ENCODE peak calls at places on chromosomes 1 and 21, in five cellular contexts. S, R, A, F and D are unnamed samples.

GRCh38 chr1:240484804-240485441 is 127.0 kb downstream of the GREM2 start:
- DNase-seq in S (no peak), R (no peak), A (no peak), F (no peak), D (no peak)

GRCh38 chr1:230197644-230198567 is 130.9 kb downstream of the GALNT2 start:
- DNase-seq in S (peak), R (no peak), A (no peak), F (no peak), D (no peak)

GRCh38 chr1:234584926-234585325 is 25.1 kb downstream of the IRF2BP2 start:
- DNase-seq in S (no peak), R (no peak), A (peak), F (no peak), D (no peak)

GRCh38 chr1:25645641-25646400 is 29.2 kb downstream of the MAN1C1 start:
- DNase-seq in S (no peak), R (peak), A (no peak), F (peak), D (no peak)

GRCh38 chr1:51070011-51070410 is 32.0 kb upstream of the C1orf185 start:
- DNase-seq in S (no peak), R (no peak), A (no peak), F (no peak), D (no peak)

GRCh38 chr21:39096754-39097153 is 86.5 kb downstream of the PSMG1 start:
- DNase-seq in S (no peak), R (no peak), A (no peak), F (no peak), D (no peak)

GRCh38 chr1:209455133-209455532 is 128.4 kb upstream of the CAMK1G start:
- DNase-seq in S (no peak), R (no peak), A (no peak), F (no peak), D (no peak)

GRCh38 chr1:235776396-235776795 is 90.3 kb downstream of the LYST start:
- DNase-seq in S (no peak), R (no peak), A (no peak), F (no peak), D (no peak)

GRCh38 chr1:116286541-116286971 is 86.5 kb upstream of the ATP1A1 start:
- DNase-seq in S (no peak), R (peak), A (peak), F (no peak), D (no peak)

GRCh38 chr1:29162476-29163138 is 19.1 kb downstream of the SRSF4 start:
- DNase-seq in S (no peak), R (no peak), A (no peak), F (no peak), D (no peak)

GRCh38 chr1:110082477-110082876 is 12.0 kb upstream of the ALX3 start:
- DNase-seq in S (no peak), R (no peak), A (no peak), F (no peak), D (no peak)

GRCh38 chr1:10788592-10789006 is 7.8 kb downstream of the CASZ1 start:
- DNase-seq in S (peak), R (no peak), A (no peak), F (no peak), D (peak)

GRCh38 chr1:167648978-167649752 is 19.1 kb downstream of the RCSD1 start:
- DNase-seq in S (no peak), R (no peak), A (peak), F (peak), D (no peak)

GRCh38 chr1:52402860-52403240 is 1.4 kb downstream of the ORC1 start:
- DNase-seq in S (no peak), R (no peak), A (no peak), F (no peak), D (no peak)

GRCh38 chr1:8536521-8536920 is 218.6 kb downstream of the SLC45A1 start:
- DNase-seq in S (no peak), R (no peak), A (no peak), F (no peak), D (no peak)

GRCh38 chr21:36065497-36066036 is 4.3 kb upstream of the CBR1 start:
- DNase-seq in S (no peak), R (no peak), A (peak), F (no peak), D (no peak)

GRCh38 chr1:36446261-36446660 is 4.0 kb downstream of the OSCP1 start:
- DNase-seq in S (no peak), R (no peak), A (no peak), F (no peak), D (no peak)

GRCh38 chr1:245748246-245748645 is 593.5 kb downstream of the KIF26B start:
- DNase-seq in S (no peak), R (no peak), A (no peak), F (no peak), D (no peak)

GRCh38 chr1:76336951-76337371 is 262.4 kb downstream of the ST6GALNAC3 start:
- DNase-seq in S (no peak), R (no peak), A (peak), F (no peak), D (no peak)

GRCh38 chr21:37639756-37640155 is 273.2 kb downstream of the DYRK1A start:
- DNase-seq in S (no peak), R (no peak), A (no peak), F (no peak), D (no peak)

GRCh38 chr21:37645848-37646247 is 270.4 kb downstream of the KCNJ6 start:
- DNase-seq in S (no peak), R (no peak), A (no peak), F (no peak), D (no peak)

GRCh38 chr21:37647781-37648180 is 268.5 kb downstream of the KCNJ6 start:
- DNase-seq in S (no peak), R (no peak), A (no peak), F (no peak), D (no peak)

GRCh38 chr21:37644666-37645065 is 271.6 kb downstream of the KCNJ6 start:
- DNase-seq in S (no peak), R (no peak), A (peak), F (no peak), D (no peak)

GRCh38 chr21:37642493-37642892 is 273.8 kb downstream of the KCNJ6 start:
- DNase-seq in S (no peak), R (no peak), A (no peak), F (no peak), D (peak)
- TF ChIP-seq CTCF in S (no peak), R (peak), A (no peak), F (no peak), D (no peak)

DNA sequence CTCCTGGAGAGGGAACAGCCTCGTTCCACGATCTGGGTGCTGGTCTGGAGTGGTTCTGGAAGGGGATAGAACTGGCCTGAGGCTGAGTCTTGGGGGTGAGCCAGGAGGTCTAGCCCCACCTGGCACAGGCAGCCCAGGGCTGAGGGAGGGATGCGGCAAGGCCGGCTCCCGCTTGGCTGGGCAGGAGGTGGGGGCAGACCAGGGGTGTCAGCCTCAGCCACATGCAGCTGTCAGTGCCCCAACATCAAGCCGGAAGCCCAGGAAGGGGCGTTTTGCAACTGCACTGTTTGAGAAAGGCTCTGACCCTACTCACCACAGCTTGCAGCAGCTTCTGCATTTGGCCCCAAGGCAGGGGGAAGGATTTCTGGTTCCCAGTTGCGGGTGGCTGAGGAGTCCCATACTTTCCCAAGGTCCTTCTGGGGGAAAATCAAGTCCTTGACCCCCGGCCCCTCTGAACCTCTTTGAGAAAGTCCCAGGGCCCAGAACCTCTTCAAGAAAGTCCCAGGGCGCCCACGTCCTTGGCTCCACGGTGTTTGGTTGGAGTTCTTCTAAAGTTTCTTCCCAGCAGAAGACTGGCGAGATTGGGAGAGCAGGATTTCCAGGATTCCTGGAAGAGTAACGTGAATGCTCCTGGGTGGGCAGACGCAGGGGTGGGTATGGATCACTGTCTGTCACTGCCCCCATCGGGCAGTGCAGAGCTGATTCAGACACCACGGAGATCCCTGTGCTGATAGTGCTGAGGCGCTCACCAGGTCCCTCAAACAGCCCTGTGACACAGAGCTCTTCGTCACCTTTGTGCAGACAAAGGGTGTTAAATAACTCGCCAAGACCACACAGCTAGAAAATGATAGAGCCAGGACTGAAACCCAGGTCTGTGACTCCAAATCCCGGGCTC is 2.2 kb downstream of the EFHD2 start:
- DNase-seq in S (peak), R (peak), A (peak), F (no peak), D (no peak)
- TF ChIP-seq CTCF in S (no peak), R (no peak), A (no peak), F (no peak), D (no peak)

DNA sequence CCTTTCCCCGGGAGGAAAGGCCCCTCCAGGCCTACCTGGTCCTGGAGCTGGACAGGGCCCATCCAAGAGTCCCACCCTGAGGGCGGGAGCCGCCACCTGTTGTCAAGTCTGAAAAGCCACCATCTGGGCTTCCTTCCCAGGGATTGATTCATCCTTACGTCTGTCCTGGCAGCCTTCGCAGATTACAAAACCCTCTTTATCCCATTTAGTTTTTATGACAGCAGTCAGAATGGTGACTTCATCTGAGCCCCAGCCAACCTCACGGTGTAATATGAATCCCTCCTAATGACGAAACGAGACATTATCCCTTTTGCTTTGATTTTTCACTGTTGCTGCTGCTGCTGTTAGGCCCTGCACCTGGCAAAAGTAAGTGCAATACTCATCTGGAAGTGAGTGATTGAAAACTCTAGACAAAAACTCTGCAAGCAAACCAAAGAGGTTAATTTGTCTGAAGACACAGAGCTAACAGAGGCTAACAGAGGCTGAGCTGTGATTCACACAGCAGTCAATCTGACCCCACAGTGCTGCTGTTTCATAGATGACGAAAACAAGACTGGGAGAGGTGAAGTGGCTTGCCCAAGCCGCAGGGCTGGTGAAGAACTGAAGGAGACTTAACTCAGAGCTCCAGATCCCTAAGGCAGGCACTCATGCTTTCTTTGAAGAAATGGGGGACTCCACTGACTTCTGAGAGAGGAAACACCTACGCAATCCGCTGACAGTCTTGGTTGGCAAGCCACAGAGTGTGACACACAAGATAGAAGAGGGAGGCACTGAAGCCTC is 30.0 kb upstream of the S100A7 start:
- DNase-seq in S (peak), R (no peak), A (peak), F (peak), D (peak)
- TF ChIP-seq CTCF in S (no peak), R (no peak), A (no peak), F (no peak), D (no peak)

GRCh38 chr1:231925864-231926263 is 299.3 kb downstream of the DISC1 start:
- DNase-seq in S (no peak), R (no peak), A (no peak), F (no peak), D (no peak)

GRCh38 chr1:231927431-231927830 is 300.8 kb downstream of the DISC1 start:
- DNase-seq in S (no peak), R (no peak), A (no peak), F (no peak), D (no peak)

GRCh38 chr1:231926340-231926739 is 299.8 kb downstream of the DISC1 start:
- DNase-seq in S (no peak), R (no peak), A (no peak), F (no peak), D (no peak)

GRCh38 chr1:231929311-231929710 is 302.7 kb downstream of the DISC1 start:
- DNase-seq in S (no peak), R (no peak), A (peak), F (no peak), D (no peak)

DNA sequence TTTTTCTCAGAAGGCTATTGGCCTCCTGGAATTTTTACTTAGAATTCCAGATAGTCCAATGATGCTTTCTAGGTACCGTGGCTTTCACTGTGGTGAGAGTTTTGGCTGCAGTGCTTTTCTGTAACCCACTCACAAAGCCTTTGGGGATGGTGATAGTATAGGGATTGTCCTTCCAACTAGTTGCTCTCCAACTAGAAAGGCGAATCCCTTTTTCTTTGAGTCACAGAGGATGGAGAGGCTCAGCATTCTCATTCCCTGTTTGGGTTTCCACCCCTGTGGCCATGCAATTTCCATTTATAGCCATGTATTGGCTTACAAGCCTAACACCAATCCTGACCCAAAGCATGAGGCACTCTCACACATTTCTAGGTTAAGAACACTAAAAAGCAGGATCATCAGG is 300.3 kb downstream of the DISC1 start:
- DNase-seq in S (no peak), R (no peak), A (no peak), F (no peak), D (no peak)
- TF ChIP-seq CTCF in S (no peak), R (no peak), A (no peak), F (no peak), D (no peak)

GRCh38 chr1:32291145-32291707 is 657 bp upstream of the HDAC1 start:
- DNase-seq in S (no peak), R (no peak), A (peak), F (no peak), D (no peak)

GRCh38 chr1:32286763-32287162 is 5.1 kb upstream of the HDAC1 start:
- DNase-seq in S (no peak), R (no peak), A (no peak), F (no peak), D (no peak)

GRCh38 chr1:32285658-32286057 is 6.2 kb upstream of the HDAC1 start:
- DNase-seq in S (no peak), R (no peak), A (no peak), F (no peak), D (no peak)

GRCh38 chr1:32291708-32292508 is at the start of gene HDAC1:
- DNase-seq in S (peak), R (peak), A (peak), F (peak), D (peak)

DNA sequence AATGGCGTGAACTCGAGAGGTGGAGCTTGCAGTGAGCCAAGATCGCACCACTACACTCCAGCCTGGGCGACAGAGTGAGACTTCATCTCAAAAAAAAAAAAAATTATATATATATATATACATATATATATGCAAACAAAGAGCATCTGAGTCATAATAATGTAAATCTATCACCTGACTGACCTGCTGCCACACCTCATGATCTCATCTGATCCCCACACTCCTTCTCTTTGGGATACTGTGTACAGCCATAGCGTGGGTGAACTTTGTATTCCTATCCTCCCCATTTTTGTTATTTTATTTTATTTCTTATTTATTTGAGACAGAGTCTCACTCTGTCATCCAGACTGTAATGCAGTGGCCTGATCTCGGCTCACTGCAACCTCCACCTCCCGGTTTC is 2.6 kb upstream of the HDAC1 start:
- DNase-seq in S (no peak), R (no peak), A (no peak), F (no peak), D (no peak)
- TF ChIP-seq CTCF in S (no peak), R (no peak), A (no peak), F (no peak), D (no peak)

GRCh38 chr1:12619396-12620141 is 1.6 kb upstream of the DHRS3 start:
- DNase-seq in S (peak), R (peak), A (peak), F (peak), D (peak)
- TF ChIP-seq CTCF in S (peak), R (peak), A (peak), F (peak), D (peak)

GRCh38 chr1:32741417-32742131 is 39.0 kb upstream of the SYNC start:
- DNase-seq in S (no peak), R (no peak), A (no peak), F (no peak), D (peak)
- TF ChIP-seq CTCF in S (no peak), R (no peak), A (peak), F (no peak), D (peak)

GRCh38 chr1:152912471-152912870 is 4.1 kb downstream of the IVL start:
- DNase-seq in S (no peak), R (no peak), A (no peak), F (no peak), D (no peak)

GRCh38 chr1:152912900-152913299 is 4.6 kb downstream of the IVL start:
- DNase-seq in S (no peak), R (no peak), A (no peak), F (no peak), D (no peak)

DNA sequence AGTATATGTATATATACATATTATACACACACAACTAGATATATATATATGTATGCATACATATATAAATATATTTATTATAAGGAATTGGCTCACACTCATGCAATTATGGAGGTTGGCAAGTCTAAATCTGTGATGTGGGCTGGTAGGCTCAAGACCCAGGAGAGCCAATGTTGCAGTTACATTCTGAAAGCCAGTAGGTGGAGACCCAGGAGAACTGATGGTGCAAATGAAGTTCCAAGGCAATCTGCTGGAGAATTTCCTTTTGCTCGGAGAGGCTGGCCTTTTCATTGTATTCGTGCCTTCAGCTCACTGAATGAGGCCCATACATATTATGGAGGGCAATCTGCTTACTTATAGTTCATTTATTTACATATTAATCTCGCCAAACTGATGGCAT is 9.4 kb downstream of the IVL start:
- DNase-seq in S (no peak), R (no peak), A (no peak), F (no peak), D (peak)
- TF ChIP-seq CTCF in S (no peak), R (no peak), A (no peak), F (no peak), D (peak)